ENCODE peak calls at places on chromosomes 11 and 22, in nine cellular contexts. S is A549, J is body of pancreas, D is adrenal gland, I is GM12891, U is ovary, A is esophagus muscularis mucosa, N is sigmoid colon, X is breast epithelium. E is an unnamed sample.

GRCh38 chr11:126585388-126586302 is 230.2 kb downstream of the ST3GAL4 start:
- DNase-seq in S (peak), J (peak), D (peak), I (no peak), U (peak), A (peak), N (peak), X (peak), E (no peak)

GRCh38 chr11:120133216-120134105 is 4.5 kb downstream of the TRIM29 start:
- DNase-seq in S (no peak), J (no peak), D (peak), I (no peak), U (peak), A (no peak), N (peak), X (peak), E (no peak)

GRCh38 chr11:31870609-31871309 is 59.6 kb upstream of the PAX6 start:
- DNase-seq in S (peak), J (peak), D (peak), I (peak), U (no peak), A (no peak), N (no peak), X (no peak), E (peak)

GRCh38 chr11:71263391-71263790 is 11.0 kb upstream of the SHANK2 start:
- DNase-seq in S (no peak), J (no peak), D (no peak), I (no peak), U (no peak), A (no peak), N (no peak), X (no peak), E (no peak)

GRCh38 chr22:45455212-45455611 is 41.7 kb downstream of the RIBC2 start:
- DNase-seq in S (no peak), J (no peak), D (no peak), I (no peak), U (no peak), A (no peak), N (no peak), X (no peak), E (no peak)

GRCh38 chr11:7664867-7665266 is 8.4 kb downstream of the CYB5R2 start:
- DNase-seq in S (no peak), J (no peak), D (no peak), I (no peak), U (no peak), A (no peak), N (no peak), X (no peak), E (no peak)

GRCh38 chr22:39614442-39614841 is 43.9 kb downstream of the CACNA1I start:
- DNase-seq in S (no peak), J (no peak), D (no peak), I (no peak), U (no peak), A (no peak), N (no peak), X (no peak), E (no peak)

GRCh38 chr22:37855462-37855861 is 6.2 kb downstream of the EIF3L start:
- DNase-seq in S (no peak), J (peak), D (no peak), I (no peak), U (no peak), A (no peak), N (no peak), X (no peak), E (no peak)

GRCh38 chr22:38716827-38717226 is 11.1 kb downstream of the GTPBP1 start:
- DNase-seq in S (no peak), J (no peak), D (no peak), I (no peak), U (no peak), A (no peak), N (no peak), X (no peak), E (peak)

GRCh38 chr11:69912911-69913451 is 93.8 kb upstream of the FGF3 start:
- DNase-seq in S (no peak), J (no peak), D (peak), I (no peak), U (no peak), A (no peak), N (peak), X (no peak), E (peak)

GRCh38 chr11:109808569-109808968 is 284.6 kb upstream of the ZC3H12C start:
- DNase-seq in S (no peak), J (no peak), D (no peak), I (no peak), U (no peak), A (no peak), N (no peak), X (no peak), E (no peak)

GRCh38 chr11:30859709-30860108 is 273.6 kb upstream of the MPPED2 start:
- DNase-seq in S (no peak), J (no peak), D (no peak), I (no peak), U (no peak), A (no peak), N (no peak), X (no peak), E (no peak)

GRCh38 chr11:18705651-18706281 is 7.2 kb downstream of the TMEM86A start:
- DNase-seq in S (no peak), J (peak), D (peak), I (no peak), U (no peak), A (no peak), N (peak), X (no peak), E (no peak)

GRCh38 chr11:76903325-76903724 is 42.6 kb downstream of the ACER3 start:
- DNase-seq in S (no peak), J (peak), D (no peak), I (no peak), U (no peak), A (no peak), N (no peak), X (no peak), E (no peak)

GRCh38 chr11:119380816-119381185 is 689 bp downstream of the USP2 start:
- DNase-seq in S (no peak), J (no peak), D (no peak), I (no peak), U (no peak), A (no peak), N (no peak), X (no peak), E (no peak)

GRCh38 chr11:72683782-72684200 is 9.6 kb upstream of the PDE2A start:
- DNase-seq in S (peak), J (peak), D (peak), I (peak), U (peak), A (peak), N (no peak), X (peak), E (peak)

GRCh38 chr22:28978158-28978557 is 83.5 kb downstream of the C22orf31 start:
- DNase-seq in S (peak), J (no peak), D (peak), I (no peak), U (peak), A (no peak), N (no peak), X (no peak), E (no peak)

GRCh38 chr22:23219317-23219716 is 39.0 kb downstream of the BCR start:
- DNase-seq in S (no peak), J (no peak), D (no peak), I (no peak), U (no peak), A (no peak), N (no peak), X (no peak), E (no peak)

DNA sequence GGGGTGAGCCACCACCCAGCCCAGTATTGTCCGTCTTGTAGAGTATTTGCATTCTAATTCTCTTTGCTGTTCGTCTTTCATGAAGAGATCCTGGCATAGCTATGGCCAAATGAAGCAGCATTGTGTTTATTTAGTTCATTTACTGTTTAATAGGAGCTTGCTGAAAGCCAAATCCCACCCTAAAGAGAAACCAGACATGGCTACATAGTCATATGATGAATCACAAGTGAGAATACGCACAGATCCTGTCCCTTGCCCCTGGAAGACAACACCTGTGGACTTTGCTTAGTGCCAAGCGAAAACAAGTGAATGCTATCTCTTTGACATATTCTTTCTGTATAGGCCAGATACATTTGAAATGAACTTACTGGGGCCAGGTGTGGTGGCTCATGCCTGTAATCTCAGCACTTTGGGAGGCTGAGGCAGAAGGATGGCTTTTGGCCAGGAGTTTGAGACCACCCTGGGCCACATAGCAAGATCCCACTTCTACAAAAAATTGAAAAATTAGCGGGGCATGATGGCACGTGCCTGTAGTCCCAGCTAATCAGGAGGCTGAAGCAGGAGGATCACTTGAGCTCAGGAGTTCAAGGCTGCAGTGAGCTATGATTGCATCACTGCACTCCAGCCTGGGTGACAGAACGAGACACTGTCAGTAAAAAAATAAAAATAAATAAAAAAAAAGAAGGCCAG is 5.1 kb upstream of the ARFGAP3 start:
- DNase-seq in S (no peak), J (no peak), D (peak), I (no peak), U (no peak), A (no peak), N (no peak), X (no peak), E (no peak)
- TF ChIP-seq POLR2A in S (no peak), J (no peak), D (no peak), I (no peak), U (no peak), A (no peak), N (no peak), X (no peak), E (no peak)

GRCh38 chr11:44536779-44537516 is 28.5 kb upstream of the CD82 start:
- DNase-seq in S (no peak), J (no peak), D (no peak), I (no peak), U (no peak), A (no peak), N (no peak), X (no peak), E (no peak)

GRCh38 chr11:44539971-44540370 is 25.5 kb upstream of the CD82 start:
- DNase-seq in S (no peak), J (no peak), D (no peak), I (no peak), U (no peak), A (no peak), N (no peak), X (no peak), E (no peak)

GRCh38 chr11:44537679-44538078 is 27.8 kb upstream of the CD82 start:
- DNase-seq in S (no peak), J (no peak), D (no peak), I (no peak), U (no peak), A (no peak), N (no peak), X (no peak), E (no peak)

GRCh38 chr11:44540667-44541066 is 24.8 kb upstream of the CD82 start:
- DNase-seq in S (no peak), J (no peak), D (no peak), I (no peak), U (no peak), A (no peak), N (no peak), X (no peak), E (no peak)

DNA sequence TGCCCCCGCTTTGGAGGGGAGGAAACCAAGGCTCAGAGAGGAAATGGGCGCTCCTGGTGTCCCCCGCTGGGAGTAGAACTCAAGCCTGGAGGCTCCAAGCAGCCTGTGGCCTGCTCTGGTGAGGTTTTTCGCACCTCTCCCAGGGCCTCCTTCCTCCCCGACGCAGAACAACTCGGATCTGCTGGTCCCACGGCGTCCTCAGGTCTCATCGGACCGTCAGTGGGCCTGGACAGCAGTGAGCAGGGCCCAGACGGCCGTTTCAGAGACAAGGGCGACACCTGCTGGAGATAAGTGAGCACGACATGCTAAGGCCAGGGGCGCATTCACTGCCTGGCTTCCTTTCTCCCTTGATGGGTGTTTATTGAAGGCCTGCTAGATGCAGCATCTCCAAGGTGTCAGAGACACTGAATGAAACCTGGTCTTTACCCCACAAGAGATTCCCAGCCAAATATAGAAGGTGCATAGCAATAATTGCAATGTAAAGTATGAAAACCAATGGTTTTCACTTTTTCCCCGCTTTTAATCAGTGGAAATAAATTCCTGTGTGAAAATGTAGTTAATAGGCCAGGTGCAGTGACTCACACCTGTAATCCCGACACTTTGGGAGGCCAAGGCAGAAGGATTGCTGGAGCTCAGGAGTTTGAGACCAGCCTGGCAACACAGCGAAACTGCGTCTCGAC is 26.9 kb upstream of the CD82 start:
- DNase-seq in S (peak), J (peak), D (peak), I (peak), U (peak), A (no peak), N (peak), X (peak), E (peak)
- TF ChIP-seq POLR2A in S (no peak), J (no peak), D (no peak), I (no peak), U (no peak), A (no peak), N (no peak), X (no peak), E (no peak)

GRCh38 chr11:121467965-121468364 is 15.2 kb upstream of the SORL1-AS1 start:
- DNase-seq in S (no peak), J (no peak), D (no peak), I (no peak), U (no peak), A (no peak), N (no peak), X (no peak), E (no peak)
- TF ChIP-seq POLR2A in S (no peak), J (no peak), D (no peak), I (peak), U (no peak), A (no peak), N (no peak), X (no peak), E (no peak)

DNA sequence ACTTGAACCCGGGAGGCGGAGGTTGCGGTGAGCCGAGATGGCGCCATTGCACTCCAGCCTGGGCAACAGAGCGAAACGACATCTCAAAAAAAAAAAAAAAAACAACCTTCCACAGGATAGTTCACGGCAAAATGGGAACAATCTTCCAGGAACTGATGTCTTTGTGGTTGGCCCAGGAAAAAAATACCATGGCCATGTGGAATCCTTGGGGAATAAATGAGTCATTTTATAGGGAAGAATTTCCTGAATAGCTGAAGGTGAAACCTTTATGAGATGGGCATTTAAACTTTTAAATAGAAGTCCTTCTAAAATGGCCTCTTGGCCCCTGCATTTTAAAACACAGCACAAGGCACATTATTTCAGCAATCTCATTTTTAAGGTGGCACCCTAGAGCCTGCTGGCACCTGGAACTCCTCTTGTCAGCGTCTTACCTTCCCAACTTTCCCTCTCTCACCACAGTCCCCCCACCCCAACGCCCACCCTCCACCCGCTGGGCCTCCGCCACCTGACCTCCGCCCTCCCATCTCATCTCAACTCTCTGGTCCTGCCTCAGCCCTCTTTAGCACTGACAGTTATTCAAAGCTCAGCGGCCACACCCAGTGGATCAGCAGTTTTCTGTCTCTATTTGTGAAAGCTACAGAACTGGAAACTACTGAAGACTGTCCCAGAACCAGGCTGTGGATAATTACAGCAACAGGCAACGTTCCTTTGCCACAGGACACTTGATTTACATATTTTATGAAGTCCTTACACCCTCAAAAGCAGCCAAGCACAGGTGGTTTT is 43.1 kb downstream of the SCGB1A1 start:
- DNase-seq in S (no peak), J (no peak), D (no peak), I (no peak), U (no peak), A (no peak), N (no peak), X (no peak), E (peak)
- TF ChIP-seq POLR2A in S (no peak), J (no peak), D (no peak), I (no peak), U (no peak), A (no peak), N (no peak), X (no peak), E (peak)

DNA sequence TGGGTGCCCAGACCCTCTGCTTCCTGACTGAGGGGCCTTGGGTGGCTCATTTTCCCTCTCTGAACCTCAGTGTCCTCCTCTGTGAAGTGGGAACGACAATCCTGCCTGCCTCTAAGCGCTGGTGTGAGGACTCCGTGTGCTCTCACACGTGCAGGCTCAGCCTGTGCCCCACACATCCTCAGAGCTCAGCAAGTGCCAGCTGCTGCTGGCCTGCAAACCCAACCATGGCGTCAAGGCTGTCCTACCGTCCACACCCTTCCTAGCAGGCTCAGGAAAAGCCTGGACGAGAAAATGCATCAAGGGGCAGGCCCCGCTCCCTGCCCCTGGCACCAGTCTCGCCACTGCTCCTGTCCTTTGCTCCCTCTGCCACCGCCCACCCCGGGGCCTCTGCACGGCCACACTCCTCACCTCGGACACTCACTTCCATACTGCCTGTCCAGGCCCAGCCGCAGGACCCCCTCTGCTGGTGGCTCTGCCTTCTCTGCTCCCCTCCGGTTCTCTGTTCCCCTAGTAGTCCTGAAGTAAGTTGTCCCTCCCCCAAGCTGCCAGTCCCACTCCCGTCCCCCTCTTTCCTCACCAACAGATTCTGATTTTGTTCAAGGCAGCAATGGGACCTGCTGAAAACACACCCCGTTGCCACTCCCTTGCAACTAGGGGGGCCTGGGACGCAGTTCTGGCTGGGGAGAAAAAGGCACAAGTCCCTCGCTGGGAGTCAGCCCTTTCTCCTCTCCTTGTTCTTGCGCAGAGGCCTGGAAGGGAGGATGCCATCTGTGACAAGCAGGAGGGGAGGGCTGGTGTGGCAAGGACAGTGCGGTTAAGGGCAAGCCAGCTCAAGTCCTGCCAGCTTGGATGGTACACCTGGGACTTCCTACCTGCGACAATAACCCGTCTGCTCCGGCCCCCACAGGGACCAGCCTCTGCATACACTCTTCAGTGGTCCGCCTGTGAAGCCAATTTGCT is 62.2 kb downstream of the ARFGAP3 start:
- DNase-seq in S (no peak), J (no peak), D (no peak), I (no peak), U (no peak), A (no peak), N (no peak), X (no peak), E (no peak)
- TF ChIP-seq POLR2A in S (no peak), J (no peak), D (no peak), I (no peak), U (no peak), A (no peak), N (no peak), X (no peak), E (no peak)

DNA sequence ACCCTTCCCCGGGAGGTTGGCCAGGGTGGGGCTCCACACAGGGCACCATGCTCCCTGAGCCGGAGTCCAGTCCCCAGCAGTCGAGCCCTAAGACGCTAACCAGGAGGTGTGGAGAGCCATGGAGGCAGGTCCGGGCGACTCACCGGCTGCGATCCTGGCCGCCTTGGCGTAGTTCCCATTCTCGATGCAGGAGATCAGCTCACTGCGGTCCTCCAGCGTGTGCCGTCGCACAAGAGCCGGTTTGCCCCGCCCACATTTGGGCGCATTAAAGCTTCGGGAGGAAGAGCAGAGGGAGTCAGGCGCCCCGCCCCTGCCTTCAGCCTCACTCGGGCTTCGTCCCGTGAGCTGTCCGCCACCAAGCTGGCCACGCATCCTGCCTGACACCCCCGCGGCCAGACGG is 50.8 kb downstream of the BRD1 start:
- DNase-seq in S (no peak), J (no peak), D (no peak), I (no peak), U (no peak), A (no peak), N (no peak), X (no peak), E (no peak)
- TF ChIP-seq POLR2A in S (no peak), J (no peak), D (no peak), I (no peak), U (no peak), A (no peak), N (no peak), X (no peak), E (no peak)

E was measured in erythroblast.